ENCODE peak calls at places on chromosomes 13 and 19, in eight cellular contexts. V is esophagus squamous epithelium, N is cardiac muscle cell, M is heart right ventricle, O is tibial nerve, I is tibial artery, L is A549, F is spleen. J is an unnamed sample.

GRCh38 chr19:15332311-15332996 is at the start of gene BRD4:
- DNase-seq in V (no peak), N (peak; percentile 86), M (peak; percentile 80), O (peak; percentile 47), I (peak; percentile 82), L (peak; percentile 48), F (peak; percentile 94), J (peak; percentile 50)

GRCh38 chr19:12834418-12834943 is at the start of gene RTBDN:
- DNase-seq in V (no peak), N (no peak), M (no peak), O (no peak), I (no peak), L (no peak), F (no peak), J (no peak)

GRCh38 chr19:35099155-35099896 is 16.3 kb upstream of the FXYD3 start:
- DNase-seq in V (no peak), N (no peak), M (no peak), O (no peak), I (no peak), L (no peak), F (no peak), J (no peak)

GRCh38 chr13:28411859-28412353 is 83.0 kb downstream of the FLT1 start:
- DNase-seq in V (no peak), N (no peak), M (no peak), O (no peak), I (no peak), L (no peak), F (no peak), J (no peak)

GRCh38 chr19:41997121-41997850 is 3.3 kb upstream of the ATP1A3 start:
- DNase-seq in V (no peak), N (peak; percentile 86), M (peak; percentile 54), O (no peak), I (no peak), L (peak; percentile 69), F (no peak), J (no peak)

GRCh38 chr13:43267916-43268315 is 244.5 kb downstream of the DNAJC15 start:
- DNase-seq in V (no peak), N (no peak), M (no peak), O (no peak), I (no peak), L (no peak), F (no peak), J (no peak)

GRCh38 chr13:47178090-47178950 is 281.5 kb upstream of the HTR2A start:
- DNase-seq in V (no peak), N (no peak), M (no peak), O (no peak), I (no peak), L (no peak), F (no peak), J (no peak)

GRCh38 chr19:35048911-35049411 is 7.4 kb downstream of the HPN start:
- DNase-seq in V (no peak), N (no peak), M (peak; percentile 70), O (no peak), I (no peak), L (no peak), F (no peak), J (no peak)

GRCh38 chr19:14516746-14517438 is 1.3 kb downstream of the DNAJB1 start:
- DNase-seq in V (no peak), N (no peak), M (no peak), O (no peak), I (no peak), L (no peak), F (no peak), J (no peak)

GRCh38 chr19:4647676-4648644 is 8.6 kb downstream of the TNFAIP8L1 start:
- DNase-seq in V (no peak), N (no peak), M (peak; percentile 74), O (peak; percentile 41), I (no peak), L (no peak), F (peak; percentile 86), J (no peak)

GRCh38 chr19:18571564-18572344 is at the start of gene UBA52:
- DNase-seq in V (peak; percentile 86), N (peak; percentile 99), M (peak; percentile 98), O (peak; percentile 96), I (peak; percentile 99), L (peak; percentile 97), F (peak; percentile 99), J (peak; percentile 98)

DNA sequence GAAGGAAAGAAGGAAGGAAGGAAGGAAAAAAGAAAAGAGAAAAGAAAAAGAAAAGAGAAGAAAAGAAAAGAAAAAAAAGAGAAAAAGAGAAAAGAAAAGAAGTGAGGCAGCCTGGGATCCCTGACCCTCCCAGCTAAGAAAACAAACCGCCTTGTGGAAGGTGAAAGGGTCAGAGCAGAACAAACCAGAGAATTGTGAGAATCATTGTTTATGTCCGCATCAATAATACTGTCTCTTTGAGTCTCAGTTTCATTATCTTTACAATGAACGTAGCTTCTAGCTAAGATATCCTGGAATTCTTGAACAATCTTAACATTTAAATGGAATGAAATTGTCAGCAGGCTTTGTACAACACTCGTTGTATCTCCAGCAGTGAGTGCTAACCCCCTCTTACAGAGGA is 66.4 kb upstream of the SERP2 start:
- DNase-seq in V (no peak), N (no peak), M (no peak), O (no peak), I (no peak), L (peak; percentile 27), F (no peak), J (no peak)
- H3K27ac ChIP-seq in V (peak overlapping the region; percentile 84), N (no peak overlapping the region), M (peak overlapping the region; percentile 95), O (peak overlapping the region; percentile 88), I (peak overlapping the region; percentile 61), L (peak overlapping the region; percentile 97), F (no peak overlapping the region), J (peak overlapping the region; percentile 88)

GRCh38 chr13:114127473-114128347 is 4.7 kb downstream of the RASA3 start:
- DNase-seq in V (no peak), N (no peak), M (no peak), O (no peak), I (no peak), L (no peak), F (no peak), J (no peak)

GRCh38 chr13:114128624-114129522 is 3.5 kb downstream of the RASA3 start:
- DNase-seq in V (peak; percentile 49), N (no peak), M (peak; percentile 75), O (peak; percentile 68), I (peak; percentile 87), L (no peak), F (peak; percentile 97), J (no peak)

GRCh38 chr13:114129649-114130062 is 2.8 kb downstream of the RASA3 start:
- DNase-seq in V (no peak), N (no peak), M (no peak), O (no peak), I (no peak), L (no peak), F (peak; percentile 52), J (no peak)

GRCh38 chr13:114126789-114127472 is 5.5 kb downstream of the RASA3 start:
- DNase-seq in V (no peak), N (no peak), M (no peak), O (no peak), I (no peak), L (no peak), F (no peak), J (no peak)

DNA sequence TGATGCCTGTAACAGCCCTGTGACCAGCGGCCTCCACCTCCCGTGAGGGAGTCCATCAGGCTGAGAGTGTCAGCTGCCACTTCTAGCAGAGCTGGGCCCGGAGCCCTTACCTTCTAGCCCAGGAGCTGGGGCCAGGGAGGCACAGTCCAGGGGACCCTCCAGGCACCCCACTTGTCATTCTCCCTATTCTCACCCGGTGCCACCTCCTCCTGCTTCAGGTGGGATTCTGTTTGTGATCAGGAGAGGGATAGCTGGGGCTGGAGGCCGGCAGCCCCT is 4.1 kb downstream of the RASA3 start:
- DNase-seq in V (no peak), N (no peak), M (no peak), O (no peak), I (no peak), L (no peak), F (no peak), J (no peak)
- H3K4me3 ChIP-seq in V (peak overlapping the region; percentile 23), N (no peak overlapping the region), M (peak overlapping the region; percentile 20), O (no peak overlapping the region), I (peak overlapping the region; percentile 32), L (no peak overlapping the region), F (peak overlapping the region; percentile 25), J (peak overlapping the region; percentile 55)

GRCh38 chr13:92259523-92259922 is 861.1 kb downstream of the GPC5 start:
- DNase-seq in V (no peak), N (no peak), M (no peak), O (no peak), I (no peak), L (no peak), F (no peak), J (no peak)
- TF ChIP-seq CTCF in V (no peak), N (no peak), M (no peak), O (no peak), I (no peak), L (no peak), F (no peak), J (no peak)

GRCh38 chr19:10334340-10335148 is 1.2 kb upstream of the RAVER1 start:
- DNase-seq in V (peak; percentile 43), N (peak; percentile 96), M (peak; percentile 96), O (peak; percentile 95), I (peak; percentile 98), L (peak; percentile 93), F (peak; percentile 93), J (peak; percentile 98)
- H3K27ac ChIP-seq in V (peak overlapping the region; percentile 91), N (peak overlapping the region; percentile 18), M (peak overlapping the region; percentile 96), O (peak overlapping the region; percentile 99), I (peak overlapping the region; percentile 81), L (peak overlapping the region; percentile 97), F (peak overlapping the region; percentile 94), J (peak overlapping the region; percentile 84)

GRCh38 chr19:57613941-57614743 is at the start of gene ZNF134:
- DNase-seq in V (peak; percentile 39), N (peak; percentile 95), M (peak; percentile 93), O (peak; percentile 78), I (peak; percentile 91), L (peak; percentile 95), F (peak; percentile 97), J (peak; percentile 88)

GRCh38 chr19:57620673-57621348 is 6.8 kb downstream of the ZNF134 start:
- DNase-seq in V (no peak), N (no peak), M (no peak), O (no peak), I (no peak), L (peak; percentile 67), F (no peak), J (no peak)

GRCh38 chr19:57611113-57611512 is 2.9 kb upstream of the ZNF134 start:
- DNase-seq in V (no peak), N (peak; percentile 74), M (no peak), O (no peak), I (no peak), L (no peak), F (no peak), J (no peak)

DNA sequence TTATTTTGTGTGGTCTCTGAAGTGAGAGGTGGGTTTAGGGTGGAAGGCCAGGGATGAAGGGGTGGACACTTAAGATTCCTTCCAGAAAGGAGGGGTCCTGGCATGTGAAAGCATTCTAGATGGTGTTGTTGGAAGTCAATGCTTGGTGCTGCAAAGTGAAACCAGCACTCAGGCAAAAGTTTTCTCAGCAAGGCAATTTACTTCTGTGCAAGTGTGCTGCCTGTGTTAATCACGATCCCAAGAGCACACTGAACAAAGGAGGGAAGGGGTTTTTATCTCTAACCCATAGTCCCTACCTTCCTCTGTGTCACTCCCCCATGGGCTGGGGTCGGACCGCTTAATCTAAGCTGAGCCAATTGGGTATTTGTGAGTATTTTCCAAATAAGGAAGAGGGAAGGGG is 1.3 kb downstream of the ZNF134 start:
- DNase-seq in V (no peak), N (no peak), M (no peak), O (no peak), I (no peak), L (no peak), F (no peak), J (no peak)
- H3K4me3 ChIP-seq in V (peak overlapping the region; percentile 98), N (peak overlapping the region; percentile 95), M (peak overlapping the region; percentile 91), O (no peak overlapping the region), I (peak overlapping the region; percentile 75), L (peak overlapping the region; percentile 81), F (peak overlapping the region; percentile 75), J (peak overlapping the region; percentile 100)